ENCODE peak calls at places on chromosomes 1 and 21, in ten cellular contexts. U is stromal cell of bone marrow; R is stimulated activated CD4-positive, alpha-beta T cell treated with anti-CD3 and anti-CD28 coated beads, Interleukin-2, amount 100 ng/mL, for 24 hours; L is fibroblast of the aortic adventitia; S is T1000; O is HT-29; X is thoracic aorta; D is B cell; J is NCI-H345; E is T-helper 17 cell. C is an unnamed sample.

GRCh38 chr1:51534447-51534846 is 15.4 kb upstream of the EPS15 start:
- DNase-seq in X (no peak), U (no peak), S (no peak), R (no peak), J (no peak), D (no peak), L (no peak), O (no peak), E (no peak), C (no peak)

GRCh38 chr21:15751561-15751960 is 21.8 kb downstream of the USP25 start:
- DNase-seq in U (no peak), E (no peak), R (no peak), J (no peak), X (no peak), S (no peak), D (no peak), O (no peak), L (no peak), C (no peak)

GRCh38 chr1:20728371-20729154 is 3.9 kb downstream of the SH2D5 start:
- DNase-seq in X (no peak), U (no peak), S (no peak), J (no peak), O (no peak), L (no peak), R (no peak), E (no peak), D (no peak), C (no peak)

GRCh38 chr1:114216431-114217173 is 62.9 kb upstream of the SYT6 start:
- DNase-seq in S (no peak), U (no peak), J (no peak), R (no peak), E (no peak), L (no peak), D (no peak), X (no peak), O (no peak), C (no peak)

GRCh38 chr1:169618367-169618766 is 11.6 kb downstream of the SELP start:
- DNase-seq in L (no peak), E (no peak), J (no peak), D (no peak), R (no peak), S (no peak), O (no peak), U (no peak), X (no peak), C (no peak)

GRCh38 chr1:25554886-25555752 is 11.7 kb downstream of the LDLRAP1 start:
- DNase-seq in E (no peak), L (peak), J (no peak), O (no peak), D (no peak), X (no peak), R (no peak), U (no peak), S (no peak), C (peak)

GRCh38 chr21:44263768-44264167 is 2.1 kb upstream of the DNMT3L start:
- DNase-seq in O (no peak), D (no peak), X (no peak), J (no peak), U (no peak), L (no peak), E (no peak), S (no peak), R (no peak), C (no peak)

GRCh38 chr1:221987860-221988520 is 246.1 kb upstream of the DUSP10 start:
- DNase-seq in U (peak), X (no peak), S (peak), E (no peak), O (no peak), D (no peak), L (peak), J (peak), R (no peak), C (peak)

GRCh38 chr1:71783096-71783495 is 499.2 kb downstream of the NEGR1 start:
- DNase-seq in X (no peak), J (no peak), O (no peak), S (no peak), R (no peak), L (no peak), D (no peak), E (no peak), U (no peak), C (no peak)

GRCh38 chr1:1680031-1680911 is 12.3 kb downstream of the SLC35E2B start:
- DNase-seq in O (no peak), X (no peak), U (no peak), R (no peak), J (no peak), L (no peak), D (no peak), S (no peak), E (no peak), C (no peak)

GRCh38 chr1:46221749-46222148 is 18.6 kb downstream of the LURAP1 start:
- DNase-seq in L (no peak), J (no peak), U (no peak), O (no peak), X (no peak), R (no peak), E (no peak), D (no peak), S (no peak), C (no peak)

GRCh38 chr1:156394835-156395461 is 25.9 kb downstream of the RHBG start:
- DNase-seq in U (no peak), E (no peak), L (no peak), O (no peak), D (no peak), J (peak), R (no peak), S (no peak), X (no peak), C (no peak)

GRCh38 chr21:37384416-37384815 is 17.8 kb downstream of the DYRK1A start:
- DNase-seq in E (no peak), L (no peak), D (no peak), O (no peak), J (no peak), U (no peak), X (no peak), R (no peak), S (no peak), C (no peak)